ENCODE peak calls at places on chromosomes 3 and 15, in four cellular contexts. One of them, this sample, is unnamed.

GRCh38 chr3:111943533-111943932 is 35.3 kb upstream of the ABHD10 start:
- DNase-seq in upper lobe of right lung: no peak
- DNase-seq in GM23338: no peak
- DNase-seq in ovary: no peak
- DNase-seq in this sample: no peak

GRCh38 chr3:55494976-55495375 is 7.9 kb upstream of the WNT5A start:
- DNase-seq in ovary: no peak
- DNase-seq in upper lobe of right lung: no peak
- DNase-seq in GM23338: no peak
- DNase-seq in this sample: no peak

GRCh38 chr15:94856267-94856854 is 625.0 kb downstream of the MCTP2 start:
- DNase-seq in GM23338: no peak
- DNase-seq in ovary: no peak
- DNase-seq in upper lobe of right lung: no peak
- DNase-seq in this sample: no peak

GRCh38 chr15:58987036-58987435 is 427 bp upstream of the RNF111 start:
- DNase-seq in upper lobe of right lung: no peak
- DNase-seq in GM23338: no peak
- DNase-seq in ovary: no peak
- DNase-seq in this sample: no peak

GRCh38 chr15:86231864-86232801 is 152.5 kb downstream of the AGBL1 start:
- DNase-seq in upper lobe of right lung: no peak
- DNase-seq in ovary: no peak
- DNase-seq in GM23338: peak; percentile 83
- DNase-seq in this sample: no peak

GRCh38 chr3:42666577-42666998 is 13.1 kb downstream of the ZBTB47 start:
- DNase-seq in GM23338: no peak
- DNase-seq in upper lobe of right lung: no peak
- DNase-seq in ovary: no peak
- DNase-seq in this sample: peak; percentile 68

GRCh38 chr15:77974098-77974414 is 103.5 kb downstream of the TBC1D2B start:
- DNase-seq in GM23338: no peak
- DNase-seq in upper lobe of right lung: peak; percentile 77
- DNase-seq in ovary: peak; percentile 45
- DNase-seq in this sample: peak; percentile 88

GRCh38 chr15:75167588-75168076 is 34.0 kb upstream of the C15orf39 start:
- DNase-seq in ovary: no peak
- DNase-seq in upper lobe of right lung: no peak
- DNase-seq in GM23338: no peak
- DNase-seq in this sample: no peak

GRCh38 chr15:62449638-62450037 is 284.6 kb upstream of the C2CD4B start:
- DNase-seq in GM23338: no peak
- DNase-seq in upper lobe of right lung: no peak
- DNase-seq in ovary: no peak
- DNase-seq in this sample: no peak

GRCh38 chr3:11221818-11222217 is 50.4 kb upstream of the ATG7 start:
- DNase-seq in GM23338: no peak
- DNase-seq in upper lobe of right lung: no peak
- DNase-seq in ovary: no peak
- DNase-seq in this sample: no peak

GRCh38 chr3:115071611-115072010 is 75.5 kb downstream of the ZBTB20 start:
- DNase-seq in ovary: no peak
- DNase-seq in upper lobe of right lung: no peak
- DNase-seq in GM23338: no peak
- DNase-seq in this sample: no peak

GRCh38 chr3:158792709-158793108 is 9.1 kb upstream of the MFSD1 start:
- DNase-seq in ovary: no peak
- DNase-seq in GM23338: no peak
- DNase-seq in upper lobe of right lung: no peak
- DNase-seq in this sample: no peak

GRCh38 chr3:12707425-12707824 is 43.5 kb upstream of the RAF1 start:
- DNase-seq in upper lobe of right lung: no peak
- DNase-seq in ovary: no peak
- DNase-seq in GM23338: no peak
- DNase-seq in this sample: no peak

GRCh38 chr3:43169987-43170386 is 64.1 kb upstream of the POMGNT2 start:
- DNase-seq in upper lobe of right lung: no peak
- DNase-seq in GM23338: no peak
- DNase-seq in ovary: no peak
- DNase-seq in this sample: no peak

GRCh38 chr3:128069271-128069670 is 17.0 kb downstream of the SEC61A1 start:
- DNase-seq in GM23338: no peak
- DNase-seq in ovary: no peak
- DNase-seq in upper lobe of right lung: peak; percentile 51
- DNase-seq in this sample: no peak

GRCh38 chr15:89998141-89998661 is 2.9 kb upstream of the ZNF710 start:
- DNase-seq in upper lobe of right lung: no peak
- DNase-seq in ovary: no peak
- DNase-seq in GM23338: no peak
- DNase-seq in this sample: no peak

GRCh38 chr3:160134964-160135363 is 90.3 kb upstream of the C3orf80 start:
- DNase-seq in upper lobe of right lung: no peak
- DNase-seq in ovary: no peak
- DNase-seq in GM23338: no peak
- DNase-seq in this sample: no peak

GRCh38 chr3:99855900-99856299 is 38.2 kb downstream of the CMSS1 start:
- DNase-seq in ovary: no peak
- DNase-seq in GM23338: no peak
- DNase-seq in upper lobe of right lung: no peak
- DNase-seq in this sample: no peak

GRCh38 chr3:127041264-127041820 is 58.4 kb downstream of the PLXNA1 start:
- DNase-seq in ovary: peak; percentile 11
- DNase-seq in GM23338: no peak
- DNase-seq in upper lobe of right lung: peak; percentile 57
- DNase-seq in this sample: peak; percentile 61

GRCh38 chr3:56868706-56869105 is 67.0 kb upstream of the ARHGEF3 start:
- DNase-seq in ovary: no peak
- DNase-seq in GM23338: no peak
- DNase-seq in upper lobe of right lung: no peak
- DNase-seq in this sample: no peak

GRCh38 chr3:111808439-111808838 is 50.6 kb upstream of the PHLDB2 start:
- DNase-seq in ovary: no peak
- DNase-seq in GM23338: no peak
- DNase-seq in upper lobe of right lung: no peak
- DNase-seq in this sample: no peak

GRCh38 chr3:174247671-174248070 is 611.5 kb upstream of the NAALADL2 start:
- DNase-seq in upper lobe of right lung: no peak
- DNase-seq in ovary: no peak
- DNase-seq in GM23338: no peak
- DNase-seq in this sample: no peak

GRCh38 chr3:58766587-58767282 is 100.2 kb upstream of the FAM3D start:
- DNase-seq in GM23338: no peak
- DNase-seq in ovary: no peak
- DNase-seq in upper lobe of right lung: no peak
- DNase-seq in this sample: no peak

GRCh38 chr3:14282001-14282705 is 103.5 kb downstream of the LSM3 start:
- DNase-seq in ovary: no peak
- DNase-seq in upper lobe of right lung: no peak
- DNase-seq in GM23338: no peak
- DNase-seq in this sample: no peak

GRCh38 chr15:85477730-85478129 is 97.3 kb downstream of the AKAP13 start:
- DNase-seq in GM23338: no peak
- DNase-seq in ovary: no peak
- DNase-seq in upper lobe of right lung: no peak
- DNase-seq in this sample: no peak

GRCh38 chr3:176041812-176042211 is 1155.5 kb downstream of the TBL1XR1 start:
- DNase-seq in ovary: no peak
- DNase-seq in upper lobe of right lung: no peak
- DNase-seq in GM23338: no peak
- DNase-seq in this sample: no peak

GRCh38 chr3:169760479-169760878 is 4.4 kb downstream of the TERC start:
- DNase-seq in ovary: no peak
- DNase-seq in upper lobe of right lung: no peak
- DNase-seq in GM23338: no peak
- DNase-seq in this sample: no peak

GRCh38 chr15:46961795-46962194 is 755.5 kb upstream of the SEMA6D start:
- DNase-seq in upper lobe of right lung: no peak
- DNase-seq in ovary: no peak
- DNase-seq in GM23338: peak; percentile 21
- DNase-seq in this sample: no peak

GRCh38 chr15:72991026-72991425 is 61.2 kb upstream of the NEO1 start:
- DNase-seq in GM23338: no peak
- DNase-seq in ovary: no peak
- DNase-seq in upper lobe of right lung: no peak
- DNase-seq in this sample: no peak

GRCh38 chr15:101254157-101255065 is 2.6 kb upstream of the CHSY1 start:
- DNase-seq in upper lobe of right lung: no peak
- DNase-seq in ovary: no peak
- DNase-seq in GM23338: peak; percentile 28
- DNase-seq in this sample: no peak

GRCh38 chr15:101255066-101255415 is 3.2 kb upstream of the CHSY1 start:
- DNase-seq in GM23338: no peak
- DNase-seq in ovary: no peak
- DNase-seq in upper lobe of right lung: no peak
- DNase-seq in this sample: no peak

GRCh38 chr15:101255615-101256350 is 3.9 kb upstream of the CHSY1 start:
- DNase-seq in ovary: no peak
- DNase-seq in GM23338: no peak
- DNase-seq in upper lobe of right lung: no peak
- DNase-seq in this sample: no peak

GRCh38 chr15:101258238-101259144 is 6.6 kb upstream of the CHSY1 start:
- DNase-seq in ovary: peak; percentile 61
- DNase-seq in upper lobe of right lung: no peak
- DNase-seq in GM23338: peak; percentile 88
- DNase-seq in this sample: peak; percentile 78

GRCh38 chr15:101256756-101257155 is 4.9 kb upstream of the CHSY1 start:
- DNase-seq in upper lobe of right lung: no peak
- DNase-seq in ovary: no peak
- DNase-seq in GM23338: peak; percentile 52
- DNase-seq in this sample: no peak
- TF ChIP-seq CTCF in upper lobe of right lung: peak; percentile 6
- TF ChIP-seq CTCF in ovary: no peak
- TF ChIP-seq CTCF in GM23338: peak; percentile 63
- TF ChIP-seq CTCF in this sample: no peak

DNA sequence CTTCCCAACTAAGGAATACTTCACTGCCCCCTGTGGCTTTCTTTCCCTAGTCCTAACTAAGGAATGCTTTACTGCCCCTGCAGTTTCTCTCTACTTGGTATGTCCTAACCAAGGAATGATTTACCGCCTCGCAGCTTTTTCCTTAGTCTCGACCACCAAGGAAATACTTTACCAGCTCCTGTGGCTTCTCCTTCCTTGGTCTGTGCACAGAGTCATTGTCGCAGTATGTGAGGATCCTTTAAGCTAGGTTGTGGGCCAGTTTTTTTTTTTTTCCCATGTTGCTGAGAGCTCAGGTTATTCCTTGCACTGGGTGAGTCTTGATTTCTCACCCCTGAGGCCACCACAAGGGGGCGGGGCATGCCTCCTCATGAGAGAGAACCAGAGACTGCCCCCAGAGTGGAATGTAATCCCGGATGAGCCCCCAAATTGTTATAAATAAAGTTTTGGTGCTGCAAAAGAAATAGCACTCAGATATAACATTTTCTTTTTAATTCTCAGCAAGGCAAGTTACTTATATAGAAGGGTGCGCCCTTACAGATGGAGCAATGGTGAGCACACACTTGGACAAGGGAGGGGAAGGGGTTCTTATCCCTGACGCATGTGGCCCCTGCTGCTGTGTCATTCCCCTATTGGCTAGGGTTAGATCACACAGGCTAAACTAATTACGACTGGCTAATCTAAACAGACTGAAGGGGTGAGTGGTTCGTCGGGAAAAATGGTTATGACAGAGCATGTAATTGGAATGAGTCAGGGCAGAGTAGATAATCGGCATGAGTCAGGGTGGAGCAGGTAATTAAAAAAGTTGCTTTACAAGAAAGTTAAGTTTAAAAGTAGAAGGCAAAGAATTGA is 27.0 kb downstream of the NDUFB4 start:
- DNase-seq in GM23338: peak; percentile 82
- DNase-seq in upper lobe of right lung: no peak
- DNase-seq in ovary: no peak
- DNase-seq in this sample: no peak
- TF ChIP-seq CTCF in GM23338: peak; percentile 57
- TF ChIP-seq CTCF in upper lobe of right lung: peak; percentile 15
- TF ChIP-seq CTCF in ovary: no peak
- TF ChIP-seq CTCF in this sample: no peak

GRCh38 chr3:61560452-61561373 is 658 bp upstream of the PTPRG start:
- DNase-seq in upper lobe of right lung: peak; percentile 92
- DNase-seq in ovary: peak; percentile 85
- DNase-seq in GM23338: peak; percentile 96
- DNase-seq in this sample: peak; percentile 92
- TF ChIP-seq CTCF in upper lobe of right lung: no peak
- TF ChIP-seq CTCF in ovary: peak; percentile 39
- TF ChIP-seq CTCF in GM23338: no peak
- TF ChIP-seq CTCF in this sample: peak; percentile 35

DNA sequence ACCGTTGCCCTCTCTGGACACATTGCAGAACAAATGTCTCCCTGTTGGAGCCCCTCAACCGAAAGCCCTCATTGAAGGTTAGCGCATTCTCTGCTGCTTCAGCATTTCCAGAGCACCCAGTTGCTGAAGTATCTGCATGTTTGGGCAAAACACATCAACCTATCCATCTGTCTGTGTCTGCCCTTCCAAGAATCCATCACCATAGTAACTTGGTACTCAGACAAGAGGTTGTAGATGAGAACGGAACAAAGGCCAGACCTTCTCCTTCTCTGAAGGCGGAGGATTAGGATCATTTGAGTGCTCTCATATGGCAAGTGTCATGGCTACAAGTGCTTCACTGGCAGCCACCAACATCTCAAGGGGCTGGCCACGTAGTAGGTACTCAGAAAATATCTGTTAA is 23.1 kb upstream of the RHO start:
- DNase-seq in upper lobe of right lung: no peak
- DNase-seq in GM23338: no peak
- DNase-seq in ovary: no peak
- DNase-seq in this sample: no peak
- TF ChIP-seq CTCF in upper lobe of right lung: no peak
- TF ChIP-seq CTCF in GM23338: no peak
- TF ChIP-seq CTCF in ovary: no peak
- TF ChIP-seq CTCF in this sample: no peak

GRCh38 chr3:196632033-196632751 is 7.3 kb upstream of the NRROS start:
- DNase-seq in GM23338: peak; percentile 95
- DNase-seq in ovary: peak; percentile 72
- DNase-seq in upper lobe of right lung: peak; percentile 94
- DNase-seq in this sample: peak; percentile 87
- TF ChIP-seq CTCF in GM23338: peak; percentile 13
- TF ChIP-seq CTCF in ovary: no peak
- TF ChIP-seq CTCF in upper lobe of right lung: peak; percentile 43
- TF ChIP-seq CTCF in this sample: peak; percentile 39

DNA sequence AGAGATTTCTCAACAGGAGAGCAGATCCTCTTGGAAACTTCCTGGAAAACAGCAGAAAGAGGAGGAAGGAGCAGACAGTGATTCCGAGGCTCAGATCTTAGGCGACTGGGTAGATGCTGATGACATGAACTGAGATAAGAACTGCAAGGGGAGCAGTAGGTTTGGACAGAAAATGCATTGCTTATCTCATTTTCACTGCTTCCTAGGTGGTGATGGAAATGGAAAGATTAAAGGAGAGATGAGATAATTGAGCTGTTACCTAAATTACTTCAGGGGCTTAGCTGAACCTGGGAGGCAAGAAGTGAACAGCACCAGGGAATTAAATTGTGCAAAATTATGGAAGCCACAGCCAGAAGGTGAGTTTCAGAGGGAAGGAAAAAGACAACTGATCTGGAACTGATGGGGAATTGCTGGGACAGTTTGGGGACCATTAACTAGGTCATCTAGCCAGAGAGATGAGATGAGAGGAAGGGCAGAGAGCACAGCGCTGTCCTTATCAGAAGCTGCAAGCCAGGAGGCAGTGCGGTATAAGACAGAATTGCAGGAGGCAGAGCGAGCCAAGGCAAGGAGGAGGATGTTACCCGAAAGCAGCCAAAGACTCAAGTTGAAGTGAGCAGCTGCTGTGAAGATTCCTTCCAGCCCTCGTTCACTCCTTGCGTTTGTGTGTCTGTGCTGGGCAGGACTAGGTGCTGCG is 140.4 kb downstream of the SRGAP3 start:
- DNase-seq in GM23338: no peak
- DNase-seq in ovary: no peak
- DNase-seq in upper lobe of right lung: no peak
- DNase-seq in this sample: no peak
- TF ChIP-seq CTCF in GM23338: peak; percentile 37
- TF ChIP-seq CTCF in ovary: no peak
- TF ChIP-seq CTCF in upper lobe of right lung: no peak
- TF ChIP-seq CTCF in this sample: no peak

This sample was measured in sigmoid colon.